ENCODE peak calls at places on chromosomes 2 and 18, in nine cellular contexts. H is NCI-H2029 treated with DMSO at 0.1 percent for 48 hours; C is stimulated activated naive B cell treated with anti-CD40 and anti-IgM and Interleukin-4, amounts not matched to agents 10 μg/mL and 1 μg/mL and 100 μg/mL, for 72 hours; E is stimulated activated CD4-positive, alpha-beta T cell treated with anti-CD3 and anti-CD28 coated beads, Interleukin-2, amount 100 ng/mL, for 24 hours; K is endothelial cell of umbilical vein; V is DMS153; B is amygdala; S is mucosa of gallbladder; I is RWPE1. T is an unnamed sample.

GRCh38 chr2:26754972-26755670 is 9.0 kb upstream of the SLC35F6 start:
- DNase-seq in H (peak), C (peak), E (no peak), K (no peak), V (no peak), B (no peak), S (no peak), I (no peak), T (no peak)

GRCh38 chr2:204638795-204639194 is 93.5 kb downstream of the PARD3B start:
- DNase-seq in H (no peak), C (no peak), E (no peak), K (no peak), V (no peak), B (no peak), S (no peak), I (no peak), T (no peak)

GRCh38 chr18:55101458-55101824 is 142.2 kb upstream of the CCDC68 start:
- DNase-seq in H (no peak), C (no peak), E (no peak), K (no peak), V (no peak), B (no peak), S (no peak), I (no peak), T (no peak)

GRCh38 chr2:47065771-47066380 is 89.2 kb downstream of the STPG4 start:
- DNase-seq in H (no peak), C (no peak), E (no peak), K (peak), V (no peak), B (no peak), S (peak), I (peak), T (no peak)

GRCh38 chr2:215364157-215365155 is 52.6 kb downstream of the ATIC start:
- DNase-seq in H (no peak), C (no peak), E (no peak), K (no peak), V (no peak), B (no peak), S (no peak), I (no peak), T (no peak)

GRCh38 chr18:9755603-9756002 is 47.5 kb downstream of the RAB31 start:
- DNase-seq in H (no peak), C (no peak), E (no peak), K (peak), V (no peak), B (no peak), S (no peak), I (no peak), T (no peak)

GRCh38 chr18:70672581-70672980 is 383.7 kb downstream of the SOCS6 start:
- DNase-seq in H (no peak), C (no peak), E (no peak), K (no peak), V (no peak), B (no peak), S (no peak), I (no peak), T (no peak)

GRCh38 chr18:13513015-13513414 is 213.3 kb downstream of the FAM210A start:
- DNase-seq in H (peak), C (no peak), E (no peak), K (no peak), V (peak), B (no peak), S (no peak), I (no peak), T (no peak)

GRCh38 chr2:197198890-197199289 is 111.7 kb downstream of the ANKRD44 start:
- DNase-seq in H (no peak), C (peak), E (peak), K (no peak), V (no peak), B (no peak), S (peak), I (no peak), T (peak)

GRCh38 chr2:36635194-36635593 is 37.2 kb upstream of the FEZ2 start:
- DNase-seq in H (no peak), C (no peak), E (no peak), K (peak), V (no peak), B (no peak), S (no peak), I (no peak), T (no peak)

GRCh38 chr2:70686577-70687460 is 81.2 kb downstream of the ADD2 start:
- DNase-seq in H (no peak), C (peak), E (no peak), K (no peak), V (peak), B (no peak), S (no peak), I (peak), T (peak)

GRCh38 chr2:55107428-55107827 is 57.2 kb upstream of the RTN4 start:
- DNase-seq in H (no peak), C (no peak), E (no peak), K (no peak), V (no peak), B (no peak), S (no peak), I (no peak), T (no peak)

GRCh38 chr18:57051586-57052044 is 95.3 kb upstream of the BOD1L2 start:
- DNase-seq in H (no peak), C (peak), E (no peak), K (no peak), V (no peak), B (no peak), S (peak), I (no peak), T (peak)

GRCh38 chr18:49581369-49581768 is 19.5 kb downstream of the LIPG start:
- DNase-seq in H (no peak), C (no peak), E (no peak), K (no peak), V (no peak), B (no peak), S (no peak), I (no peak), T (no peak)

GRCh38 chr2:97995734-97996624 is at the start of gene TMEM131:
- DNase-seq in H (peak), C (peak), E (peak), K (peak), V (peak), B (peak), S (peak), I (peak), T (peak)

GRCh38 chr2:239753537-239753936 is 271.6 kb downstream of the NDUFA10 start:
- DNase-seq in H (no peak), C (no peak), E (no peak), K (no peak), V (no peak), B (no peak), S (no peak), I (no peak), T (no peak)

GRCh38 chr2:163626208-163626607 is 109.6 kb downstream of the FIGN start:
- DNase-seq in H (no peak), C (no peak), E (no peak), K (no peak), V (no peak), B (no peak), S (no peak), I (no peak), T (no peak)

GRCh38 chr2:69083126-69083733 is 70.3 kb downstream of the ANTXR1 start:
- DNase-seq in H (no peak), C (no peak), E (no peak), K (peak), V (no peak), B (no peak), S (peak), I (peak), T (no peak)

GRCh38 chr2:198100323-198100722 is 295.9 kb downstream of the PLCL1 start:
- DNase-seq in H (no peak), C (no peak), E (no peak), K (no peak), V (no peak), B (no peak), S (no peak), I (peak), T (no peak)

GRCh38 chr2:189118386-189118785 is 61.2 kb downstream of the COL5A2 start:
- DNase-seq in H (no peak), C (no peak), E (no peak), K (no peak), V (no peak), B (no peak), S (no peak), I (no peak), T (no peak)

GRCh38 chr2:33535409-33535808 is 59.0 kb downstream of the RASGRP3 start:
- DNase-seq in H (no peak), C (no peak), E (no peak), K (no peak), V (no peak), B (no peak), S (no peak), I (no peak), T (no peak)

GRCh38 chr2:182870227-182870626 is 3.8 kb upstream of the FRZB start:
- DNase-seq in H (no peak), C (no peak), E (no peak), K (no peak), V (peak), B (no peak), S (no peak), I (no peak), T (no peak)

GRCh38 chr2:23631391-23631790 is 246.4 kb downstream of the KLHL29 start:
- DNase-seq in H (no peak), C (no peak), E (no peak), K (no peak), V (no peak), B (no peak), S (no peak), I (no peak), T (no peak)

GRCh38 chr18:79877163-79878091 is 74.0 kb downstream of the SLC66A2 start:
- DNase-seq in H (no peak), C (no peak), E (no peak), K (no peak), V (peak), B (no peak), S (no peak), I (no peak), T (no peak)

GRCh38 chr2:239391286-239392071 is 9.3 kb downstream of the HDAC4 start:
- DNase-seq in H (no peak), C (no peak), E (no peak), K (no peak), V (no peak), B (no peak), S (no peak), I (no peak), T (no peak)

GRCh38 chr2:108217211-108217610 is 22.6 kb upstream of the SULT1C3 start:
- DNase-seq in H (no peak), C (no peak), E (no peak), K (no peak), V (no peak), B (no peak), S (no peak), I (no peak), T (no peak)

GRCh38 chr2:28035163-28035690 is 144.7 kb downstream of the BABAM2 start:
- DNase-seq in H (no peak), C (no peak), E (no peak), K (no peak), V (no peak), B (no peak), S (no peak), I (no peak), T (no peak)

GRCh38 chr18:79905389-79905911 is 46.0 kb downstream of the SLC66A2 start:
- DNase-seq in H (no peak), C (no peak), E (no peak), K (no peak), V (no peak), B (no peak), S (peak), I (no peak), T (no peak)

GRCh38 chr2:169509230-169509917 is at the start of gene KLHL41:
- DNase-seq in H (peak), C (no peak), E (no peak), K (peak), V (peak), B (no peak), S (no peak), I (peak), T (no peak)

GRCh38 chr2:201149064-201149820 is 33.3 kb downstream of the CFLAR start:
- DNase-seq in H (no peak), C (no peak), E (no peak), K (peak), V (no peak), B (no peak), S (peak), I (peak), T (no peak)

GRCh38 chr2:75466708-75467311 is 93.9 kb downstream of the EVA1A start:
- DNase-seq in H (no peak), C (no peak), E (no peak), K (peak), V (no peak), B (no peak), S (no peak), I (peak), T (peak)

GRCh38 chr2:60560734-60561649 is 7.5 kb upstream of the BCL11A start:
- DNase-seq in H (peak), C (no peak), E (no peak), K (no peak), V (no peak), B (no peak), S (no peak), I (peak), T (no peak)

GRCh38 chr2:27901219-27901618 is 10.7 kb downstream of the BABAM2 start:
- DNase-seq in H (no peak), C (no peak), E (peak), K (no peak), V (no peak), B (no peak), S (no peak), I (no peak), T (no peak)

GRCh38 chr2:98254504-98255059 is 91.7 kb upstream of the CNGA3 start:
- DNase-seq in H (no peak), C (no peak), E (no peak), K (no peak), V (no peak), B (no peak), S (no peak), I (no peak), T (no peak)

GRCh38 chr2:168583064-168583709 is 127.1 kb downstream of the CERS6 start:
- DNase-seq in H (no peak), C (no peak), E (no peak), K (no peak), V (no peak), B (no peak), S (no peak), I (no peak), T (no peak)

GRCh38 chr2:150625300-150625699 is 137.8 kb upstream of the RND3 start:
- DNase-seq in H (no peak), C (no peak), E (no peak), K (no peak), V (no peak), B (no peak), S (no peak), I (no peak), T (no peak)

GRCh38 chr2:27636766-27637165 is 7.9 kb downstream of the GPN1 start:
- DNase-seq in H (no peak), C (no peak), E (no peak), K (no peak), V (no peak), B (no peak), S (no peak), I (no peak), T (no peak)

GRCh38 chr2:6960659-6961058 is 43.4 kb downstream of the RNF144A start:
- DNase-seq in H (no peak), C (no peak), E (no peak), K (peak), V (no peak), B (no peak), S (peak), I (no peak), T (no peak)

GRCh38 chr2:25251032-25251460 is 82.7 kb upstream of the POMC start:
- DNase-seq in H (no peak), C (no peak), E (peak), K (no peak), V (no peak), B (peak), S (no peak), I (no peak), T (no peak)